ENCODE peak calls at places on chromosomes 6 and 20, in five cellular contexts. One of them, this sample, is unnamed.

GRCh38 chr6:144317736-144318135 is 32.6 kb downstream of the UTRN start:
- DNase-seq in WTC11: no peak
- DNase-seq in GM12865: no peak
- DNase-seq in colonic mucosa: no peak
- DNase-seq in IMR-90: peak
- DNase-seq in this sample: no peak

GRCh38 chr6:37241131-37241530 is 16.4 kb upstream of the TBC1D22B start:
- DNase-seq in WTC11: no peak
- DNase-seq in GM12865: no peak
- DNase-seq in colonic mucosa: no peak
- DNase-seq in IMR-90: no peak
- DNase-seq in this sample: no peak

GRCh38 chr20:60446273-60447111 is 488.3 kb downstream of the CDH26 start:
- DNase-seq in WTC11: no peak
- DNase-seq in GM12865: no peak
- DNase-seq in colonic mucosa: no peak
- DNase-seq in IMR-90: no peak
- DNase-seq in this sample: no peak

GRCh38 chr6:150099546-150099945 is 30.6 kb upstream of the ULBP3 start:
- DNase-seq in WTC11: no peak
- DNase-seq in GM12865: no peak
- DNase-seq in colonic mucosa: no peak
- DNase-seq in IMR-90: no peak
- DNase-seq in this sample: no peak

GRCh38 chr6:155452576-155452975 is 3.1 kb downstream of the NOX3 start:
- DNase-seq in WTC11: no peak
- DNase-seq in GM12865: no peak
- DNase-seq in colonic mucosa: no peak
- DNase-seq in IMR-90: peak
- DNase-seq in this sample: no peak

GRCh38 chr6:108549741-108550140 is 11.0 kb upstream of the FOXO3 start:
- DNase-seq in WTC11: no peak
- DNase-seq in GM12865: no peak
- DNase-seq in colonic mucosa: no peak
- DNase-seq in IMR-90: no peak
- DNase-seq in this sample: no peak

GRCh38 chr6:108454356-108454755 is 106.4 kb upstream of the FOXO3 start:
- DNase-seq in WTC11: no peak
- DNase-seq in GM12865: no peak
- DNase-seq in colonic mucosa: peak
- DNase-seq in IMR-90: no peak
- DNase-seq in this sample: no peak

GRCh38 chr6:167578371-167578901 is 248.3 kb upstream of the AFDN start:
- DNase-seq in WTC11: no peak
- DNase-seq in GM12865: no peak
- DNase-seq in colonic mucosa: peak
- DNase-seq in IMR-90: no peak
- DNase-seq in this sample: no peak

GRCh38 chr6:21005816-21006553 is 471.7 kb downstream of the CDKAL1 start:
- DNase-seq in WTC11: no peak
- DNase-seq in GM12865: peak
- DNase-seq in colonic mucosa: no peak
- DNase-seq in IMR-90: peak
- DNase-seq in this sample: no peak

GRCh38 chr20:52084727-52085126 is 106.9 kb downstream of the ZFP64 start:
- DNase-seq in WTC11: no peak
- DNase-seq in GM12865: no peak
- DNase-seq in colonic mucosa: no peak
- DNase-seq in IMR-90: no peak
- DNase-seq in this sample: no peak

GRCh38 chr20:52090036-52090435 is 101.5 kb downstream of the ZFP64 start:
- DNase-seq in WTC11: no peak
- DNase-seq in GM12865: no peak
- DNase-seq in colonic mucosa: no peak
- DNase-seq in IMR-90: no peak
- DNase-seq in this sample: no peak

GRCh38 chr20:52086878-52087277 is 104.7 kb downstream of the ZFP64 start:
- DNase-seq in WTC11: no peak
- DNase-seq in GM12865: no peak
- DNase-seq in colonic mucosa: no peak
- DNase-seq in IMR-90: no peak
- DNase-seq in this sample: no peak

GRCh38 chr20:52083627-52084232 is 107.8 kb downstream of the ZFP64 start:
- DNase-seq in WTC11: peak
- DNase-seq in GM12865: peak
- DNase-seq in colonic mucosa: peak
- DNase-seq in IMR-90: peak
- DNase-seq in this sample: peak

GRCh38 chr20:52087471-52087870 is 104.1 kb downstream of the ZFP64 start:
- DNase-seq in WTC11: no peak
- DNase-seq in GM12865: no peak
- DNase-seq in colonic mucosa: no peak
- DNase-seq in IMR-90: no peak
- DNase-seq in this sample: no peak
- TF ChIP-seq CTCF in WTC11: no peak
- TF ChIP-seq CTCF in GM12865: no peak
- TF ChIP-seq CTCF in colonic mucosa: no peak
- TF ChIP-seq CTCF in IMR-90: no peak
- TF ChIP-seq CTCF in this sample: no peak

DNA sequence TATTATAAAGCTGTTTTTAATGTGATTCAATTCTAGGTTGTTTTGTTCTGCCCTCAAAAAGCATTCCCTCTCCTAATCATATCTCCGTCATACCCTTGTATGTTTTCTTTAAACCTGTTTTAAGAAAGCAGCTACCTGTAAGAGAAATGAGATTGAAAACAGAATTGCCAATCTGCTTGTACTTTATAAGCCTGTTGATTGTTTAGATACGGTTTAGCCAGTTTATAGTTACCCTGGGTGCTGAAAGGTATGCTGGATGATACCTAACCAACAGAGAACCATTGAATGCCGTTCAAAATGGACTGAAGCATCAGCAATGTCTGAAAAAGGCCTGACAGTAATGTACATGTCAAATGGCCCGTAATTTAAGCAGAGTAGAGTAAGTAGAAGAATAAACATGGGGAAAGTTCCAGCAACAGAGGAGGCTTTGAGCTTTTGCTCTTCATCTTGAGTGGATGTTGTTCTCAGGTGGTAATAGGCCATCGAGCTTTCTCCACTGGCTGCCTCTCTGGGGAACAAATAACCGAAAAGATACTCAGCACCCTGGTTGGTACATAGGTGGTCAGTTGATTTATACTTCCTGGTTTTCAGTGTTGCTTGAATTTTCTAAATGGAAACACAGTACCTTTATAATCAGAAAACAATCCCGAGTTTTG is 27.5 kb downstream of the PTPN1 start:
- DNase-seq in WTC11: no peak
- DNase-seq in GM12865: no peak
- DNase-seq in colonic mucosa: no peak
- DNase-seq in IMR-90: no peak
- DNase-seq in this sample: no peak
- TF ChIP-seq CTCF in WTC11: no peak
- TF ChIP-seq CTCF in GM12865: no peak
- TF ChIP-seq CTCF in colonic mucosa: no peak
- TF ChIP-seq CTCF in IMR-90: no peak
- TF ChIP-seq CTCF in this sample: no peak

GRCh38 chr6:82711992-82712788 is 348.6 kb downstream of the TPBG start:
- DNase-seq in WTC11: no peak
- DNase-seq in GM12865: no peak
- DNase-seq in colonic mucosa: no peak
- DNase-seq in IMR-90: no peak
- DNase-seq in this sample: no peak

GRCh38 chr6:82711105-82711829 is 347.6 kb downstream of the TPBG start:
- DNase-seq in WTC11: no peak
- DNase-seq in GM12865: no peak
- DNase-seq in colonic mucosa: no peak
- DNase-seq in IMR-90: no peak
- DNase-seq in this sample: peak

GRCh38 chr6:82712826-82713225 is 349.2 kb downstream of the TPBG start:
- DNase-seq in WTC11: no peak
- DNase-seq in GM12865: peak
- DNase-seq in colonic mucosa: no peak
- DNase-seq in IMR-90: no peak
- DNase-seq in this sample: no peak
- TF ChIP-seq CTCF in WTC11: peak
- TF ChIP-seq CTCF in GM12865: peak
- TF ChIP-seq CTCF in colonic mucosa: no peak
- TF ChIP-seq CTCF in IMR-90: peak
- TF ChIP-seq CTCF in this sample: peak

GRCh38 chr6:105135056-105135455 is 44.8 kb downstream of the POPDC3 start:
- DNase-seq in WTC11: no peak
- DNase-seq in GM12865: no peak
- DNase-seq in colonic mucosa: no peak
- DNase-seq in IMR-90: peak
- DNase-seq in this sample: no peak
- TF ChIP-seq CTCF in WTC11: no peak
- TF ChIP-seq CTCF in GM12865: no peak
- TF ChIP-seq CTCF in colonic mucosa: no peak
- TF ChIP-seq CTCF in IMR-90: peak
- TF ChIP-seq CTCF in this sample: no peak

GRCh38 chr6:8579372-8579771 is 144.0 kb upstream of the SLC35B3 start:
- DNase-seq in WTC11: no peak
- DNase-seq in GM12865: no peak
- DNase-seq in colonic mucosa: no peak
- DNase-seq in IMR-90: no peak
- DNase-seq in this sample: no peak
- TF ChIP-seq CTCF in WTC11: no peak
- TF ChIP-seq CTCF in GM12865: no peak
- TF ChIP-seq CTCF in colonic mucosa: no peak
- TF ChIP-seq CTCF in IMR-90: no peak
- TF ChIP-seq CTCF in this sample: no peak

DNA sequence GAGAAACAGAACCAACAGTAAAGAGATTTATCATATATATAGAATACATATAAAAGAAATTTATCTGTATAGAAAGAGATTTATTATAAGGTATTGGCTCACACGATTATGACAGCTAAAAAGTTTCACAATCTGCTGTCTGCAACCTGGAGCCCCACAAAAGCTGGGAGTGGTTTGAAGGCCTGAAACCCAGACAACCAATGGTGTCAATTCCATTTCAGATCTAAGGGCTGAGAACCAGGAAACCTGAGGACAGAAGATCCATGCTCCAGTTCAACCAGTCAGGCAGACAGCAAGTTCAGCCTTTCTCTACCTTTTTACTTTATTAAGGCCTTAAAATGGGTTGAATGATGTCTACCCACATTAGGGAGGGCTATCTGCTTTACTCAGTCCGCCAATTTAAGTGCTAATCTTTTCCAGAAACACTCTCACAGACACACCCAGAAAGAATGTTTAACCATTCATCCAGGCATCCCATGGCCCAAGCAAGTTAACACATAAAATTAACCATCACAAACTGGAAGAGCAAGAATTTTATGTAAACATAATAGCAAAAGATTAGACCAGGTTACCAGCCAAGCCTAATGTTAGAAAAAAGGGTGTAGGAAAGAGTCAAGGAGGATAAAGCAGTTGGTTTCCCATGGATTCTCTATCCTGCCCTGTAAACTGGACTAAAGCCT is 170.9 kb downstream of the FUT9 start:
- DNase-seq in WTC11: no peak
- DNase-seq in GM12865: no peak
- DNase-seq in colonic mucosa: no peak
- DNase-seq in IMR-90: no peak
- DNase-seq in this sample: no peak
- TF ChIP-seq CTCF in WTC11: no peak
- TF ChIP-seq CTCF in GM12865: no peak
- TF ChIP-seq CTCF in colonic mucosa: no peak
- TF ChIP-seq CTCF in IMR-90: no peak
- TF ChIP-seq CTCF in this sample: no peak

GRCh38 chr6:164039954-164040375 is 625.4 kb downstream of the QKI start:
- DNase-seq in WTC11: no peak
- DNase-seq in GM12865: no peak
- DNase-seq in colonic mucosa: peak
- DNase-seq in IMR-90: no peak
- DNase-seq in this sample: no peak
- TF ChIP-seq CTCF in WTC11: no peak
- TF ChIP-seq CTCF in GM12865: no peak
- TF ChIP-seq CTCF in colonic mucosa: no peak
- TF ChIP-seq CTCF in IMR-90: no peak
- TF ChIP-seq CTCF in this sample: no peak

DNA sequence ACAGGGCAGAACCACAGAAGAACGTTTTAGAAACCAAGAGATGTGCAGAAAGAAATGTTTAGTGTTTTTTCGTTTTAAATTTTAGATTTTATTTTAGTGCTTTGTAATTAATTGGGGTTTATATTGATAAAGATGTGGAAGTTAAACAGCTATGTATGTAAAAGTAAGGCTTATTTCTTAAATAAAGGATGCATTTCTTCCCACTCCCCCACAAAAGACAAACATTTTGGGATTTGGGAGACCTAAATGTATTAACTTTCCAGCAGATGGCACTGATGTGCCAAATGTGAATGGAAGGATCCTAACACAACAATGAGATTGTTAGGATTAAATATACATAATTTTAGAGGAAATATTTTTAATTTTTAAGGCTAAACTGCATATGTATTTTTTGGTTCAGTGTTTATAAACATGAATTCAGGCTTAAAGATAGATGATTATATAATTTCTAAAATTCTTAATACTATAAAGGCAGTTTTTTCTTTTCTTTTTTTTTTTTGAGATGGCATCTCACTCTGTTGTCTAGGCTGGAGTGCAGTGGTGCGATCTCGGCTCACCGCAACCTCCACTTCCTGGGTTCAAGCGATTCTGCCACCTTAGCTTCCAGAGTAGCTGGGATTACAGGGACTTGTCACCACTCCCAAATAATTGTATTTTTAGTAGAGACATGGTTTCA is 12.0 kb downstream of the PFDN4 start:
- DNase-seq in WTC11: no peak
- DNase-seq in GM12865: no peak
- DNase-seq in colonic mucosa: no peak
- DNase-seq in IMR-90: peak
- DNase-seq in this sample: no peak
- TF ChIP-seq CTCF in WTC11: no peak
- TF ChIP-seq CTCF in GM12865: peak
- TF ChIP-seq CTCF in colonic mucosa: no peak
- TF ChIP-seq CTCF in IMR-90: peak
- TF ChIP-seq CTCF in this sample: peak

DNA sequence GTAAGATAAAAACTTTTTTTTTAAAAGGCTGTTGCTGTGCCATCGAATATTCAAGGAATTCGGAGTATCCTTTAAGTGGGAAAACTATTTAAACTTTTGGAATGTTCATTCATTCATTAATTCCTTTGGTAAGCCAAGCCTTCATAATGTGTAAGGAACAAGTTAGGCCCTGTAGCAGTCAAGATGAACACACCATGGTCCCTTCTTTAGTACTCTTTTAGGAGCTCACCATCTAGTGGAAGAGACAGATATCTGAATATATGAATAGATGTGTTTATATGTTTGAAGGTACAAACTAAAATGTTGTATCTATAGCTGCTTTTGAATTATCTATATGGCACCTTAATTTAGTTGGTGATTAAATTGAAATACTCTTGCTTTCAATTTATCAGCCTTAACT is 5.8 kb downstream of the SPO11 start:
- DNase-seq in WTC11: no peak
- DNase-seq in GM12865: no peak
- DNase-seq in colonic mucosa: no peak
- DNase-seq in IMR-90: no peak
- DNase-seq in this sample: no peak
- TF ChIP-seq CTCF in WTC11: no peak
- TF ChIP-seq CTCF in GM12865: no peak
- TF ChIP-seq CTCF in colonic mucosa: no peak
- TF ChIP-seq CTCF in IMR-90: no peak
- TF ChIP-seq CTCF in this sample: no peak